ENCODE peak calls at places on chromosomes 1 and 21, in four cellular contexts. W is IMR-90; E is AG09309; C is CD4-positive, alpha-beta memory T cell. T is an unnamed sample.

GRCh38 chr1:21012937-21013336 is 163.8 kb downstream of the EIF4G3 start:
- DNase-seq in C (no peak), E (no peak), W (peak), T (peak)

GRCh38 chr1:164836614-164837018 is 277.6 kb downstream of the PBX1 start:
- DNase-seq in C (no peak), W (no peak), E (no peak), T (no peak)

GRCh38 chr1:24725209-24725651 is 20.0 kb upstream of the CLIC4 start:
- DNase-seq in E (no peak), W (peak), C (no peak), T (no peak)

GRCh38 chr21:25967566-25968438 is 202.8 kb downstream of the APP start:
- DNase-seq in E (no peak), W (no peak), C (no peak), T (peak)

GRCh38 chr1:168291222-168291824 is 10.6 kb downstream of the TBX19 start:
- DNase-seq in W (no peak), E (no peak), C (no peak), T (no peak)

GRCh38 chr21:27045281-27045985 is 78.5 kb upstream of the ADAMTS5 start:
- DNase-seq in E (no peak), C (no peak), W (no peak), T (peak)

GRCh38 chr1:165254376-165254775 is 102.1 kb downstream of the LMX1A start:
- DNase-seq in W (no peak), E (no peak), C (no peak), T (no peak)

GRCh38 chr1:151048645-151049032 is 1.1 kb downstream of the C1orf56 start:
- DNase-seq in W (no peak), C (no peak), E (no peak), T (no peak)

GRCh38 chr1:194028002-194028401 is 841.6 kb upstream of the B3GALT2 start:
- DNase-seq in W (no peak), C (no peak), E (no peak), T (peak)

GRCh38 chr21:28336299-28336698 is 656.4 kb downstream of the LTN1 start:
- DNase-seq in E (peak), C (no peak), W (peak), T (peak)